ENCODE peak calls at places on chromosomes 16 and 17, in seven cellular contexts. U is stimulated activated CD8-positive, alpha-beta memory T cell treated with anti-CD3 and anti-CD28 coated beads, Interleukin-2, amount 100 ng/mL, for 48 hours; D is stimulated activated CD4-positive, alpha-beta T cell treated with anti-CD3 and anti-CD28 coated beads, Interleukin-1b, Interleukin-23, amount 100 ng/mL, for 24 hours; M is NCI-H1930; J is iris pigment epithelial cell; X is glutamatergic neuron; F is CD4-positive, alpha-beta memory T cell. Y is an unnamed sample.

GRCh38 chr17:5437721-5438317 is 1.1 kb downstream of the C1QBP start:
- DNase-seq in X (no peak), J (peak), U (no peak), D (no peak), M (no peak), F (no peak), Y (no peak)

GRCh38 chr16:13634921-13635320 is 285.0 kb upstream of the ERCC4 start:
- DNase-seq in J (no peak), X (no peak), M (no peak), F (no peak), U (no peak), D (no peak), Y (no peak)

GRCh38 chr16:80602894-80603293 is 62.1 kb downstream of the DYNLRB2 start:
- DNase-seq in M (no peak), F (no peak), X (no peak), U (no peak), J (no peak), D (no peak), Y (no peak)

GRCh38 chr16:86894168-86894567 is 315.8 kb downstream of the FOXL1 start:
- DNase-seq in U (no peak), J (no peak), X (peak), M (no peak), D (no peak), F (no peak), Y (no peak)

GRCh38 chr16:65832269-65832668 is 534.2 kb upstream of the CDH5 start:
- DNase-seq in X (peak), F (no peak), D (no peak), U (no peak), M (no peak), J (no peak), Y (no peak)

GRCh38 chr17:50207318-50207717 is 5.9 kb upstream of the COL1A1 start:
- DNase-seq in F (no peak), U (no peak), D (no peak), X (no peak), J (no peak), M (no peak), Y (no peak)

GRCh38 chr17:47703191-47703591 is 9.2 kb downstream of the TBKBP1 start:
- DNase-seq in D (peak), F (peak), X (no peak), U (peak), J (no peak), M (no peak), Y (no peak)

GRCh38 chr17:81568416-81568815 is 16.3 kb upstream of the FAAP100 start:
- DNase-seq in J (no peak), M (no peak), F (no peak), D (no peak), X (no peak), U (no peak), Y (no peak)

GRCh38 chr17:59371426-59372099 is 40.1 kb downstream of the YPEL2 start:
- DNase-seq in M (no peak), D (no peak), U (no peak), X (peak), J (peak), F (no peak), Y (no peak)

GRCh38 chr16:79320956-79321355 is 279.6 kb downstream of the MAF start:
- DNase-seq in F (no peak), U (no peak), M (no peak), D (no peak), J (no peak), X (no peak), Y (no peak)

GRCh38 chr17:74210191-74211140 is 2.9 kb upstream of the TTYH2 start:
- DNase-seq in F (peak), M (peak), D (peak), U (peak), J (peak), X (peak), Y (no peak)